ENCODE peak calls at places on chromosomes 5 and 9, in ten cellular contexts. Z is transverse colon, J is heart right ventricle, C is heart left ventricle, S is colonic mucosa, R is cardiac muscle cell, Y is psoas muscle, U is uterus, G is testis, V is kidney. B is an unnamed sample. For H3K4me1, the result is how much of the 10 kb centered on the place peaks cover.

GRCh38 chr5:141422742-141423291 is 2.0 kb downstream of the PCDHGA11 start:
- DNase-seq in Z (no peak), J (no peak), C (no peak), S (no peak), R (no peak), Y (no peak), U (no peak), G (no peak), V (no peak), B (no peak)

GRCh38 chr9:78671785-78672184 is 374.9 kb downstream of the PSAT1 start:
- DNase-seq in Z (no peak), J (no peak), C (no peak), S (no peak), R (no peak), Y (no peak), U (no peak), G (no peak), V (no peak), B (no peak)

GRCh38 chr5:75551471-75551870 is 39.8 kb downstream of the POLK start:
- DNase-seq in Z (no peak), J (no peak), C (no peak), S (no peak), R (no peak), Y (no peak), U (no peak), G (no peak), V (no peak), B (no peak)

GRCh38 chr5:95238560-95239325 is 46.2 kb downstream of the MCTP1 start:
- DNase-seq in Z (no peak), J (no peak), C (no peak), S (no peak), R (peak), Y (no peak), U (no peak), G (no peak), V (no peak), B (no peak)

GRCh38 chr5:158170534-158170933 is 311.6 kb upstream of the CLINT1 start:
- DNase-seq in Z (peak), J (no peak), C (no peak), S (peak), R (no peak), Y (no peak), U (no peak), G (no peak), V (no peak), B (no peak)

GRCh38 chr5:57719216-57719615 is 236.6 kb upstream of the ACTBL2 start:
- DNase-seq in Z (no peak), J (no peak), C (no peak), S (no peak), R (no peak), Y (no peak), U (no peak), G (no peak), V (no peak), B (no peak)

GRCh38 chr9:86483496-86483895 is 129.3 kb upstream of the TUT7 start:
- DNase-seq in Z (no peak), J (no peak), C (no peak), S (no peak), R (no peak), Y (no peak), U (no peak), G (no peak), V (no peak), B (no peak)

GRCh38 chr5:159094745-159095144 is 5.0 kb downstream of the EBF1 start:
- DNase-seq in Z (peak), J (peak), C (peak), S (peak), R (peak), Y (peak), U (peak), G (peak), V (peak), B (no peak)

GRCh38 chr5:168667301-168667859 is 88.2 kb upstream of the PANK3 start:
- DNase-seq in Z (peak), J (no peak), C (no peak), S (peak), R (no peak), Y (no peak), U (no peak), G (no peak), V (no peak), B (no peak)

GRCh38 chr5:23994581-23995370 is 487.4 kb downstream of the PRDM9 start:
- DNase-seq in Z (no peak), J (no peak), C (no peak), S (no peak), R (no peak), Y (no peak), U (no peak), G (no peak), V (no peak), B (no peak)

GRCh38 chr5:179223528-179223927 is 121.7 kb downstream of the ADAMTS2 start:
- DNase-seq in Z (no peak), J (no peak), C (no peak), S (no peak), R (no peak), Y (peak), U (no peak), G (no peak), V (no peak), B (no peak)

GRCh38 chr5:73998496-73998895 is 372.5 kb downstream of the ARHGEF28 start:
- DNase-seq in Z (no peak), J (no peak), C (no peak), S (no peak), R (peak), Y (no peak), U (no peak), G (no peak), V (no peak), B (no peak)

GRCh38 chr9:79912641-79913040 is 340.9 kb downstream of the TLE4 start:
- DNase-seq in Z (no peak), J (no peak), C (no peak), S (no peak), R (peak), Y (no peak), U (no peak), G (no peak), V (no peak), B (no peak)

GRCh38 chr5:140925806-140926205 is 293 bp upstream of the PCDHAC1 start:
- DNase-seq in Z (no peak), J (no peak), C (no peak), S (no peak), R (no peak), Y (no peak), U (no peak), G (peak), V (no peak), B (no peak)

GRCh38 chr9:122567901-122568300 is 15.0 kb downstream of the OR1N2 start:
- DNase-seq in Z (no peak), J (no peak), C (no peak), S (no peak), R (no peak), Y (no peak), U (no peak), G (no peak), V (no peak), B (no peak)

GRCh38 chr9:95171596-95171995 is 145.9 kb downstream of the FANCC start:
- DNase-seq in Z (no peak), J (no peak), C (no peak), S (no peak), R (no peak), Y (no peak), U (no peak), G (no peak), V (no peak), B (no peak)
- TF ChIP-seq CTCF in Z (no peak), J (no peak), C (no peak), S (no peak), R (no peak), Y (no peak), U (no peak), G (no peak), V (no peak), B (no peak)

GRCh38 chr5:180806351-180807011 is 3.9 kb upstream of the MGAT1 start:
- DNase-seq in Z (no peak), J (no peak), C (peak), S (no peak), R (no peak), Y (no peak), U (no peak), G (peak), V (peak), B (no peak)
- H3K4me1 ChIP-seq in Z (half or more), J (half or more), C (under half), S (under half), R (under half), Y (half or more), U (under half), G (half or more), V (half or more), B (under half)

GRCh38 chr9:135479469-135480052 is at the start of gene PPP1R26:
- DNase-seq in Z (peak), J (peak), C (peak), S (no peak), R (no peak), Y (no peak), U (no peak), G (peak), V (no peak), B (no peak)

GRCh38 chr9:135480071-135480941 is 724 bp downstream of the PPP1R26 start:
- DNase-seq in Z (peak), J (no peak), C (no peak), S (peak), R (peak), Y (no peak), U (no peak), G (peak), V (no peak), B (no peak)

GRCh38 chr9:135478191-135478590 is 1.4 kb upstream of the PPP1R26 start:
- DNase-seq in Z (no peak), J (no peak), C (no peak), S (no peak), R (no peak), Y (no peak), U (no peak), G (no peak), V (no peak), B (no peak)

GRCh38 chr9:135480942-135481315 is 1.3 kb downstream of the PPP1R26 start:
- DNase-seq in Z (no peak), J (no peak), C (no peak), S (no peak), R (no peak), Y (no peak), U (no peak), G (no peak), V (no peak), B (no peak)

DNA sequence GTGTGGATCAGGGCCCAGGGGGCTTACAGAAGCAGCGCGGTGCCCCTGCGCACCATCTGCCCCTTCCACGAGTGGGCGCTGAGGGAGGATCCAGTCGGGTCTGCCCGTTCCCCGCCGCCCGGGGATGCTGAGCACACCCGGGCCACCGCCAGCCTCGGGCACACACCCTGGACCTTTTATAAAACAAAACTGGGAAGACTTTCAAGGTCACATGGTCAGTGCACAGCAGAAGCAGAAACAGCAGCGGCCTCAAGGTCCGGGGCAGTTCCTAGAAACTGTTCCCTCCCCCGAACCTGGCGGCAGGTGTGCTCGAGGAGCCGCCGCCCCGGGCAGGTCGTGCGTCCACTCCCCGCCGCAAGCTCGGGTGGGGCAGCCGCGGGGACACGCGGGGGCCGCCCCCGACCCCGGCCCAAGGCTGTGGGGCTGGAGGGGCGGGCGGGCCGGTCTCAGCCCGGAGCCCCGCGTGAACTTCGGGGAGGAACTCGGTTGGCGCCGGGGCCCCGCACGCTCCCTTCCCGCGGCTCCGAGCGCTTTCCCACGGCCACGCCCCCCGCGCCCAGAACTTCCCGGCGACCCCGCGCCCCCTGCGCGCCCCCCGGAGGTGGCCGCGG is 619 bp upstream of the PPP1R26 start:
- DNase-seq in Z (peak), J (peak), C (no peak), S (peak), R (peak), Y (no peak), U (peak), G (peak), V (peak), B (peak)
- TF ChIP-seq CTCF in Z (no peak), J (no peak), C (no peak), S (no peak), R (peak), Y (no peak), U (no peak), G (no peak), V (no peak), B (no peak)

GRCh38 chr5:15592728-15593127 is 92.7 kb downstream of the FBXL7 start:
- DNase-seq in Z (no peak), J (no peak), C (no peak), S (no peak), R (no peak), Y (no peak), U (no peak), G (no peak), V (no peak), B (no peak)
- H3K4me1 ChIP-seq in Z (under half), J (under half), C (under half), S (under half), R (under half), Y (under half), U (under half), G (under half), V (under half), B (under half)

DNA sequence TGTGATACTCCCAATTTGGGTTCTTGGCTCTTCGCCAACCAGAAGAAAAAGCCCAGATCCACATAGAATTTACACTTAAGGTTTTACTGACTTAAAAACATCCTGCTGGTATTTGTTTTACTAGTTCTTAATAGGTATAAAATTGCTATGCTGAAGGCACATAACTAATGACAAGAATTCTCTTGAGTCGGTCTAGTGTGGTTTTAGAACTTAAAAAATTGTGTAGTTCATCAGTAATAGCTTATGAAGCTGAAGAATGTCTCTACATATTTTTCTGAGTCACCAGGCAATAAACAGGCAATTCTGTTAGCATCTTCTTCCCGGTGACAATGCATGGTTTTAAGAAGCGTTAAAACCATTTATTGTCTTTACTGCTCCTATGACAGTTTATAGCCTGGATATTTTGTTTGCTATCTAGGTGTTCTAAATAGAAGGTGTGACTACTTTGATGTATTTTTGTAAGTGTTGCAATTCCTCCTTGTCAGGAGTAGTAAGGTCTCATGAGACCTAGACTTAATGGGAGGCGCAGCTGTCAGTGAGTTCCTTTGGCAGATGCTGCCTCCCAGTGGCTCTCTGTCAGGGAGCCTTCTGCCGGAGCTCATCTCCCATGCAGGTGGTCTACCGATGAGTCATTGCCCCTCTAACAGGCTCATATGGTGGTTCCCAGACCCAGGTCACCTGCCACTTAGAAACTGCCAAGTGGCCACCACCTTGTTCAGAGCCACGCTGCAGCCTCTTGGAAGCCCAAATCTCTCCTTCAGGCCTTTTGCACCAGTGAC is 173.8 kb downstream of the MAST4 start:
- DNase-seq in Z (peak), J (peak), C (peak), S (no peak), R (peak), Y (no peak), U (no peak), G (no peak), V (no peak), B (no peak)
- TF ChIP-seq CTCF in Z (no peak), J (peak), C (no peak), S (no peak), R (peak), Y (peak), U (no peak), G (no peak), V (no peak), B (no peak)

GRCh38 chr5:172957458-172957857 is 1.8 kb upstream of the RPL26L1 start:
- DNase-seq in Z (no peak), J (no peak), C (no peak), S (no peak), R (no peak), Y (no peak), U (no peak), G (no peak), V (no peak), B (no peak)
- H3K4me1 ChIP-seq in Z (under half), J (under half), C (under half), S (under half), R (under half), Y (under half), U (under half), G (under half), V (under half), B (under half)

DNA sequence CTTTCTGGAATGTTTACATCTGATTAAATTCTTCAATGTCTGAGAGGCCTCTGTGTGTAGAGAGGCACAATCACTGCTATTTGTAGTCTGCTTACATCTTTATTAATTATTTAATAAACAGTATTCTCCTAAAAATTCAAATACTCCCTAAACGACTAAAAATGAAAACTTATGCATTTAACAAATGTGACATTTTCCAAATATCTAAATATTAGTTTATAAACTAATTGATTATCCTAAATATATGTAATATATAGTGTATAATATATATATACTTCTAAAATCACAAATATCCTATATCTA is 57.7 kb upstream of the ZBED3 start:
- DNase-seq in Z (no peak), J (no peak), C (no peak), S (no peak), R (no peak), Y (no peak), U (no peak), G (no peak), V (no peak), B (no peak)
- TF ChIP-seq CTCF in Z (no peak), J (no peak), C (no peak), S (no peak), R (no peak), Y (no peak), U (no peak), G (no peak), V (no peak), B (no peak)

GRCh38 chr5:14038341-14038959 is 94.0 kb upstream of the DNAH5 start:
- DNase-seq in Z (no peak), J (no peak), C (no peak), S (no peak), R (peak), Y (no peak), U (no peak), G (no peak), V (no peak), B (no peak)

GRCh38 chr5:14036514-14036913 is 92.0 kb upstream of the DNAH5 start:
- DNase-seq in Z (no peak), J (no peak), C (no peak), S (no peak), R (no peak), Y (no peak), U (no peak), G (no peak), V (no peak), B (no peak)

GRCh38 chr5:14034991-14035390 is 90.5 kb upstream of the DNAH5 start:
- DNase-seq in Z (no peak), J (no peak), C (no peak), S (no peak), R (no peak), Y (no peak), U (no peak), G (no peak), V (no peak), B (no peak)

GRCh38 chr5:14035859-14036440 is 91.5 kb upstream of the DNAH5 start:
- DNase-seq in Z (peak), J (peak), C (peak), S (peak), R (peak), Y (no peak), U (peak), G (no peak), V (no peak), B (peak)

GRCh38 chr5:14036947-14037346 is 92.5 kb upstream of the DNAH5 start:
- DNase-seq in Z (no peak), J (no peak), C (no peak), S (no peak), R (no peak), Y (no peak), U (no peak), G (no peak), V (no peak), B (no peak)
- H3K4me1 ChIP-seq in Z (under half), J (under half), C (under half), S (under half), R (under half), Y (under half), U (under half), G (under half), V (under half), B (under half)

DNA sequence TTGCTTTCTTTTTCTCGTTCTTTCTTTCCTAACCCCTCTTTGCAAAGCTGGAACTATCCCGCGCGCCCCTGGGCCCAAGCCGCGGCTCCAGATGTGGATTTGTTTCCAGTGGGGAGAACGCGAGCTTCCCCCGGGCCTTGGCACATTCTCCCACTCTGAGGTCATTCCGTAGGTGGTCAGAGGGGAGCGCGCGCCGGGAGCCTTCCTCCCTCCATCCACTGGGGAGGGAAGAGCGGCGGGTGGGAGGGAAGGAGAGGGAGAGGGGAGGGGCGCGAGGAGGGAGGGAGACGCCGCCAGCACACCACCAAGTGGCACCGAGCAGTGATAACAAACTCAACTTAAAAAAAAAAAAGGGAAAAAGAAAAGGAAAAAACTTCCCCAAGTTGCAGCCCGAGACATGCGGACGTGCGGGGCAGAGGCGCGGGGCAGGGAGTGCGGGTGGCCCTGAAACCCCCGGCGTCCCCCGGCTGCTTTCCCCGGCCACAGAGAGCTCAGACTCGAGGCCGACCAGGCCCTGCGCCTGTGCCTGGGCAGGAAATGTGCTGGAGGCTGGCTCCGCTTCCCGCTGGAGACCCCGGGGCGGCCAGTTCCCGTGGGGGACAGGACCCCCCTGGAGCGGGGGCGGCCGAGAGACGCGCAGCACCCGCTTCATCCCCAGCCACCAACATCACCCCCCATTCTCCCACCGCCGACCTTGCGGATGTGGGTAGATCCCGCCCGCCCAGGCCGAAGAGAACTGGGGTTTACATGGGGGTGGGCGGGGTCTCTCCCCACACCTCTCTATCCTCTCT is 3.1 kb downstream of the IER5L start:
- DNase-seq in Z (peak), J (peak), C (peak), S (peak), R (peak), Y (peak), U (peak), G (peak), V (peak), B (peak)
- TF ChIP-seq CTCF in Z (no peak), J (no peak), C (no peak), S (no peak), R (no peak), Y (no peak), U (no peak), G (no peak), V (peak), B (no peak)

GRCh38 chr9:99595796-99596195 is 225.9 kb upstream of the NR4A3 start:
- DNase-seq in Z (no peak), J (no peak), C (no peak), S (no peak), R (no peak), Y (no peak), U (no peak), G (no peak), V (no peak), B (no peak)
- H3K4me1 ChIP-seq in Z (under half), J (under half), C (under half), S (under half), R (under half), Y (under half), U (under half), G (under half), V (under half), B (under half)

B was measured in lung.